ENCODE peak calls at places on chromosomes 11 and 22, in nine cellular contexts. D is AG10803, T is AG04450, P is body of pancreas, E is Peyer's patch, K is fibroblast of lung, I is dorsolateral prefrontal cortex, L is GM23338, N is GM23248. B is an unnamed sample.

GRCh38 chr22:22099833-22100812 is 117.5 kb upstream of the TOP3B start:
- DNase-seq in I (no peak), P (no peak), K (no peak), E (no peak), D (no peak), N (peak; percentile 38), L (peak; percentile 50), T (no peak), B (no peak)

GRCh38 chr11:47532597-47533213 is 20.2 kb downstream of the CELF1 start:
- DNase-seq in N (peak; percentile 42), T (no peak), D (no peak), K (no peak), I (no peak), E (no peak), P (no peak), L (no peak), B (no peak)

GRCh38 chr11:11995601-11996000 is 12.8 kb downstream of the DKK3 start:
- DNase-seq in P (no peak), I (no peak), E (no peak), K (no peak), T (no peak), N (no peak), D (no peak), L (no peak), B (no peak)

GRCh38 chr11:126655807-126656128 is 300.3 kb downstream of the ST3GAL4 start:
- DNase-seq in I (no peak), D (no peak), L (no peak), T (no peak), P (no peak), N (peak; percentile 60), E (no peak), K (peak; percentile 39), B (no peak)

GRCh38 chr22:38103641-38104040 is 6.8 kb downstream of the BAIAP2L2 start:
- DNase-seq in T (no peak), D (no peak), E (no peak), I (no peak), N (no peak), P (no peak), K (no peak), L (no peak), B (no peak)

GRCh38 chr11:99960536-99960935 is 726.6 kb upstream of the ARHGAP42 start:
- DNase-seq in P (no peak), D (no peak), T (no peak), L (no peak), E (no peak), K (no peak), I (no peak), N (no peak), B (no peak)

GRCh38 chr11:3638513-3638912 is 3.3 kb downstream of the ART5 start:
- DNase-seq in T (no peak), I (no peak), L (no peak), K (no peak), N (no peak), D (no peak), P (no peak), E (no peak), B (no peak)

GRCh38 chr11:35102267-35102666 is 36.7 kb upstream of the CD44 start:
- DNase-seq in N (no peak), L (no peak), D (no peak), K (peak; percentile 56), P (no peak), E (no peak), I (no peak), T (no peak), B (no peak)

GRCh38 chr11:130947058-130947457 is 30.8 kb upstream of the SNX19 start:
- DNase-seq in I (no peak), E (no peak), L (no peak), N (no peak), D (no peak), T (no peak), K (no peak), P (no peak), B (no peak)

GRCh38 chr11:69699213-69699612 is 4.6 kb downstream of the FGF19 start:
- DNase-seq in D (peak; percentile 49), K (no peak), E (no peak), I (no peak), T (no peak), N (peak; percentile 44), P (no peak), L (no peak), B (no peak)

GRCh38 chr11:125222494-125222893 is 57.9 kb downstream of the PKNOX2 start:
- DNase-seq in T (no peak), I (no peak), D (no peak), K (no peak), L (no peak), P (no peak), E (no peak), N (no peak), B (no peak)

GRCh38 chr22:50691521-50691920 is 18.9 kb downstream of the SHANK3 start:
- DNase-seq in D (peak; percentile 29), N (peak; percentile 56), P (peak; percentile 32), I (no peak), K (no peak), T (no peak), L (peak; percentile 65), E (peak; percentile 52), B (no peak)

GRCh38 chr11:68146010-68146540 is 24.9 kb upstream of the CHKA start:
- DNase-seq in E (peak; percentile 96), K (no peak), N (no peak), P (peak; percentile 100), D (no peak), I (no peak), T (no peak), L (no peak), B (no peak)

GRCh38 chr11:71488968-71489265 is 35.9 kb downstream of the NADSYN1 start:
- DNase-seq in P (no peak), D (no peak), K (no peak), N (no peak), L (no peak), I (no peak), E (peak; percentile 19), T (no peak), B (no peak)

GRCh38 chr22:40955516-40955915 is 4.3 kb downstream of the RBX1 start:
- DNase-seq in L (no peak), N (peak; percentile 81), K (peak; percentile 22), P (no peak), I (no peak), D (peak; percentile 78), E (no peak), T (no peak), B (no peak)

GRCh38 chr11:108863528-108863927 is 198.7 kb downstream of the DDX10 start:
- DNase-seq in D (no peak), N (no peak), K (no peak), T (no peak), E (no peak), I (no peak), L (no peak), P (no peak), B (no peak)

DNA sequence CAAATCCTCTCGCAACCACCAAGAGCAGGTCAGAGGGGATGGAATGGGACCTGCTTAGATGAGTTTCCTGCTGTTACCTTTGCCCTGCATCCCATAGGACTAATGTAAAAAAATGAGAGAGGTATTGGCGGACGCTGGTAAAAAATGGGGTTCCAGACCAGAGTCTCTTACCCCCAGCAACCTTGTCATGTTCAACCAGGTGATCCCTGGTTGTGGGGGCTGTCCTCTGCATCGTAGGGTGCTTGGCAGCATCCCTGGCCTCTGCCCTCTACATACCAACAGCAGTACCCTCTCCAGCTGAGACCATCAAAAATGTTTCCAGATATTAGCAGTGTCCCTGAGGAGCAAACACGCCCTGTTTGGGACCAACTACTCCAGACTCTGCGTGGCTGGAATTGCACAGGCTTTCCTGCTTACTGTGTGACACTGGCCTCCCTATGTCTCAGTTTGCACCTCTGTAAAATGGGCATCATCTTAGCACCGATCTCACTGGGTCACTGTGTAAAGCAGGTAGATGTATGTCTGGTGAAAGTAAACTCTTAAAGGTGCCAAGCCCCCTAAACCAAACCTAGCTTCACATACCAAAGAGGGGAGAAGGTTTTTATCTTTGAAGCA is 1.5 kb downstream of the APOL6 start:
- DNase-seq in I (no peak), P (no peak), L (no peak), T (no peak), D (no peak), E (no peak), N (no peak), K (no peak), B (no peak)
- H3K4me3 ChIP-seq in I (peak overlapping the region; percentile 70), P (no peak overlapping the region), L (no peak overlapping the region), T (peak overlapping the region; percentile 72), D (peak overlapping the region; percentile 80), E (peak overlapping the region; percentile 68), N (peak overlapping the region; percentile 96), K (peak overlapping the region; percentile 86), B (peak overlapping the region; percentile 88)

DNA sequence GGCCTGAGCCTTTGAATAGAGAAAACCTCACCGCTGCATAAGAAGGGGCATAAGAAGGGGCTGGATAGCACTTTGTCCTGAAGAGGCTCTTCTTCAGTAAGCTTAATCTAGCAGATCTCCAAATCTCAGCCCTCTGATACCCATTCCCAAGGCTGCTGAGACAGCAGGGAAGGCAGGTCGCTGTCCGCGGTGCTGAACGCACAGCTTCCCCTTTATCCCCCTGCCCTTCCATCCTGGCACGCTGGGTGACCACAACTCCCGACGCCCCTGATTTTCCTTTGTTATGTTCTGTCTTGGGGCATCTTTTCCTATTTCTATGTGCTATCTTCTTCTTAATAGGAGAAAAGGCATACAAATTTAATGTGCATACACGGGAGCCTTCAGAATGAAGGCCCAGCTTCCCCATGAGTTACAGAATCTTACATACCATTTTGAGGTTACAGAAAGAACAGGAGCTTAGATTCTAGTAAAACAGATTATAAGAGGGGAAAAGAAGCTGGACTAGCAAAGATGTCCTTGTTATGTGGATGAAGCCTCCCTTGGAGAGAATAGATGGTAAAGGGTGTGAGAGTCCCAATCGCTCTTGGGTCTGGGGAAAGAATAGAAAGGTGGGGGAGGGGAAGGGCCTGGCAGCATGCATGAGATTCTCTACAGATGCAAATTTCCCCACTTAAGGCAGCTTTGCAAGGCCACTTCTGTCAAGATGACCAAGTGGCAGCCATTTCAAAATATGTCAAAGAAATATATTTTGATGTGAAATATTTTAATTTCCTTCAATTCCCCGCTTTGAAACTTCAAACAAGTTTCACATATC is 5.7 kb upstream of the SULT4A1 start:
- DNase-seq in L (peak; percentile 95), I (peak; percentile 41), D (peak; percentile 50), T (peak; percentile 32), P (peak; percentile 68), N (peak; percentile 71), E (peak; percentile 63), K (peak; percentile 59), B (no peak)
- H3K4me3 ChIP-seq in L (peak overlapping the region; percentile 35), I (no peak overlapping the region), D (no peak overlapping the region), T (no peak overlapping the region), P (no peak overlapping the region), N (no peak overlapping the region), E (no peak overlapping the region), K (no peak overlapping the region), B (no peak overlapping the region)

DNA sequence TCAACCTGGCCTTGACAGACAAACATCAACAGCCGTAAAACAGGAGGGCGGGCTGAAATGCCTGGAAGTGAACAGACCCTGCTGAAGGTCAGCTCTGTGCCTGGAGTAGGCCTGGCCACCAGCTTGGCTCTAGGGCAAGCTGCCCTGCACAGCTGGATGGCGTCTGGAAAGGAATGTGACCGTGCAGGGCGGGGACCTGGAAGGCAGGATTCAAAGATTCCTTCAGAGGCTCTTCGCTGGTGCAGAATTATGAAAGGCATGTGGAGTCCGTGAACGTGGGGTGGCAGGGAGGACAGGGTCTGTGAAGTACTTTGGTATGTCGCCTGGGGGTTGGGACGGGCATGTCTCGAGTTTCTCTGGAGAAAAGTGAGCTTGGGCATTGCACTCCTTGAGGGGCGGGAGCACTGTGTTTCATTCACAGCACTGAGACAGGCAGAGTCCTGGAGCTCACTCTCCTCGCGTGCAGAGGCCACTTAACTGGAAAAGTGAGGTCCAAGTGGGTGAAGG is 1.5 kb downstream of the EHD1 start:
- DNase-seq in N (peak; percentile 79), E (no peak), L (no peak), I (no peak), K (peak; percentile 63), T (no peak), D (peak; percentile 88), P (peak; percentile 67), B (no peak)
- H3K4me3 ChIP-seq in N (peak overlapping the region; percentile 96), E (peak overlapping the region; percentile 79), L (peak overlapping the region; percentile 98), I (peak overlapping the region; percentile 72), K (peak overlapping the region; percentile 82), T (peak overlapping the region; percentile 99), D (peak overlapping the region; percentile 100), P (no peak overlapping the region), B (peak overlapping the region; percentile 78)

GRCh38 chr11:10898763-10899541 is 41.1 kb upstream of the ZBED5 start:
- DNase-seq in K (no peak), N (no peak), L (no peak), E (no peak), P (no peak), I (no peak), D (no peak), T (no peak), B (no peak)
- H3K4me3 ChIP-seq in K (peak overlapping the region; percentile 13), N (peak overlapping the region; percentile 13), L (no peak overlapping the region), E (no peak overlapping the region), P (no peak overlapping the region), I (no peak overlapping the region), D (peak overlapping the region; percentile 23), T (peak overlapping the region; percentile 45), B (peak overlapping the region; percentile 15)